ENCODE peak calls at places on chromosomes 4 and X, in six cellular contexts. V is heart left ventricle, L is midbrain, G is endothelial cell of umbilical vein, M is hippocampal formation, Y is NB4. U is an unnamed sample.

GRCh38 chr4:93870876-93871458 is 42.4 kb downstream of the ATOH1 start:
- DNase-seq in G (no peak), V (no peak), L (no peak), M (no peak), Y (no peak), U (no peak)

GRCh38 chr4:134567461-134567860 is 365.9 kb upstream of the PABPC4L start:
- DNase-seq in V (no peak), L (no peak), Y (no peak), M (no peak), G (no peak), U (no peak)

GRCh38 chr4:40736910-40737309 is 12.8 kb upstream of the NSUN7 start:
- DNase-seq in G (peak), Y (peak), V (no peak), L (peak), M (no peak), U (no peak)

GRCh38 chr4:95857761-95858160 is 17.9 kb downstream of the PDHA2 start:
- DNase-seq in V (no peak), L (no peak), M (no peak), Y (no peak), G (no peak), U (no peak)

GRCh38 chr4:118814054-118814453 is 21.9 kb downstream of the SEC24D start:
- DNase-seq in L (no peak), G (no peak), Y (no peak), V (no peak), M (no peak), U (no peak)

GRCh38 chr4:13547563-13548041 is 3.3 kb upstream of the NKX3-2 start:
- DNase-seq in L (no peak), M (no peak), V (no peak), G (no peak), Y (peak), U (no peak)

GRCh38 chr4:84596826-84597225 is 13.9 kb downstream of the CDS1 start:
- DNase-seq in Y (peak), L (no peak), V (no peak), M (no peak), G (no peak), U (no peak)

GRCh38 chr4:116099596-116099995 is 985.8 kb downstream of the TRAM1L1 start:
- DNase-seq in M (no peak), V (no peak), G (no peak), Y (no peak), L (no peak), U (no peak)

GRCh38 chrX:21949689-21950088 is 9.2 kb downstream of the SMS start:
- DNase-seq in G (no peak), L (no peak), M (no peak), V (no peak), Y (no peak), U (no peak)

GRCh38 chrX:136822337-136823095 is 41.8 kb upstream of the ARHGEF6 start:
- DNase-seq in Y (no peak), L (no peak), G (no peak), M (no peak), V (no peak), U (no peak)

GRCh38 chrX:16999275-16999674 is 52.8 kb downstream of the REPS2 start:
- DNase-seq in L (no peak), Y (no peak), M (no peak), G (no peak), V (no peak), U (no peak)

GRCh38 chrX:21766101-21766500 is 8.2 kb upstream of the SMPX start:
- DNase-seq in Y (no peak), L (no peak), V (no peak), G (no peak), M (no peak), U (no peak)

GRCh38 chr4:185793716-185794115 is 18.3 kb downstream of the SORBS2 start:
- DNase-seq in G (no peak), Y (no peak), V (no peak), M (no peak), L (no peak), U (no peak)

GRCh38 chr4:168831919-168832745 is 177.9 kb downstream of the CBR4 start:
- DNase-seq in Y (peak), G (peak), M (peak), V (peak), L (peak), U (peak)

GRCh38 chr4:38013461-38014366 is 53.5 kb downstream of the PTTG2 start:
- DNase-seq in G (no peak), Y (no peak), M (no peak), V (peak), L (peak), U (no peak)

GRCh38 chr4:75494563-75494962 is 19.6 kb downstream of the RCHY1 start:
- DNase-seq in M (no peak), G (no peak), V (no peak), Y (peak), L (no peak), U (no peak)

GRCh38 chr4:99013402-99013843 is 17.9 kb downstream of the METAP1 start:
- DNase-seq in M (no peak), L (no peak), Y (no peak), V (peak), G (no peak), U (no peak)

GRCh38 chr4:175678451-175678850 is 133.6 kb downstream of the GPM6A start:
- DNase-seq in L (no peak), M (no peak), G (no peak), Y (no peak), V (no peak), U (no peak)

GRCh38 chrX:126719208-126719607 is 100.3 kb upstream of the PRR32 start:
- DNase-seq in V (no peak), G (no peak), M (no peak), L (no peak), Y (no peak), U (no peak)

GRCh38 chr4:89906787-89907521 is 12.3 kb downstream of the MMRN1 start:
- DNase-seq in Y (no peak), L (no peak), M (no peak), V (no peak), G (peak), U (no peak)

GRCh38 chr4:52852041-52852440 is 10.1 kb upstream of the RASL11B start:
- DNase-seq in G (no peak), L (no peak), M (no peak), V (no peak), Y (no peak), U (no peak)

GRCh38 chr4:88106205-88106604 is 52.2 kb downstream of the ABCG2 start:
- DNase-seq in L (no peak), Y (no peak), V (no peak), G (peak), M (no peak), U (no peak)

GRCh38 chr4:72505314-72505744 is 63.7 kb downstream of the ADAMTS3 start:
- DNase-seq in G (peak), L (peak), V (no peak), Y (peak), M (no peak), U (no peak)

GRCh38 chr4:81359207-81359606 is 112.5 kb downstream of the RASGEF1B start:
- DNase-seq in L (no peak), G (no peak), Y (no peak), M (no peak), V (no peak), U (no peak)

GRCh38 chrX:1378306-1378758 is 13.6 kb downstream of the SLC25A6 start:
- DNase-seq in V (peak), G (no peak), L (no peak), M (no peak), Y (no peak), U (no peak)

GRCh38 chrX:42680651-42681050 is 97.3 kb downstream of the PPP1R2C start:
- DNase-seq in L (peak), V (no peak), M (peak), Y (no peak), G (peak), U (no peak)

GRCh38 chrX:76555816-76556215 is 128.3 kb downstream of the MAGEE1 start:
- DNase-seq in Y (peak), V (no peak), L (no peak), G (peak), M (no peak), U (peak)

GRCh38 chrX:42129541-42129940 is 206.2 kb upstream of the CASK start:
- DNase-seq in G (no peak), L (no peak), V (no peak), M (no peak), Y (no peak), U (no peak)

GRCh38 chrX:10900585-10901289 is 210.4 kb upstream of the HCCS start:
- DNase-seq in G (no peak), L (no peak), Y (no peak), V (no peak), M (no peak), U (no peak)

GRCh38 chr4:81165853-81166430 is 49.1 kb downstream of the PRKG2 start:
- DNase-seq in Y (no peak), V (no peak), M (no peak), L (no peak), G (no peak), U (no peak)

U was measured in stimulated activated CD4-positive, alpha-beta T cell treated with anti-CD3 and anti-CD28 coated beads, Interleukin-15, amount 100 ng/mL, for 48 hours.